ENCODE peak calls at places on chromosomes 7 and 10, in five cellular contexts. F is stimulated activated CD8-positive, alpha-beta memory T cell treated with anti-CD3 and anti-CD28 coated beads, Interleukin-4, amount 100 ng/mL, for 24 hours; G is activated naive CD8-positive, alpha-beta T cell treated with anti-CD3 and anti-CD28 coated beads, Interleukin-2, amount 10 ng/mL, durations not matched to agents 7 days and 5 days; B is NCI-H2081; U is DMS 273 treated with DMSO at 0.1 percent for 48 hours. Y is an unnamed sample.
A peak's percentile ranks its signal among the peaks of the same experiment; 100 is the strongest.

GRCh38 chr7:81638216-81638615 is 131.6 kb downstream of the HGF start:
- DNase-seq in F (no peak), G (no peak), U (no peak), B (peak; percentile 51), Y (no peak)

GRCh38 chr10:117374506-117375359 is 507 bp downstream of the PDZD8 start:
- DNase-seq in G (peak; percentile 64), B (peak; percentile 42), U (no peak), F (no peak), Y (no peak)

GRCh38 chr7:25951414-25952276 is 200.4 kb upstream of the NFE2L3 start:
- DNase-seq in G (no peak), B (no peak), F (no peak), U (no peak), Y (peak; percentile 91)

GRCh38 chr10:30330512-30331168 is 18.4 kb downstream of the MTPAP start:
- DNase-seq in F (no peak), G (no peak), U (no peak), B (no peak), Y (no peak)

GRCh38 chr7:106660862-106661720 is at the start of gene CCDC71L:
- DNase-seq in G (peak; percentile 95), F (peak; percentile 93), B (peak; percentile 96), U (peak; percentile 91), Y (peak; percentile 90)

GRCh38 chr10:30534465-30535144 is 94.9 kb downstream of the LYZL2 start:
- DNase-seq in G (peak; percentile 62), U (no peak), F (peak; percentile 42), B (peak; percentile 46), Y (peak; percentile 42)

GRCh38 chr7:10476642-10477041 is 497.0 kb upstream of the PHF14 start:
- DNase-seq in G (no peak), U (no peak), B (no peak), F (no peak), Y (no peak)

GRCh38 chr7:140005754-140006503 is 56.8 kb downstream of the PARP12 start:
- DNase-seq in U (no peak), F (no peak), G (no peak), B (no peak), Y (no peak)

GRCh38 chr10:62306663-62307062 is 38.0 kb upstream of the RTKN2 start:
- DNase-seq in B (no peak), U (no peak), F (no peak), G (no peak), Y (no peak)

GRCh38 chr7:116671681-116672595 is at the start of gene MET:
- DNase-seq in B (peak; percentile 89), G (peak; percentile 49), U (peak; percentile 48), F (peak; percentile 20), Y (peak; percentile 69)